ENCODE peak calls at places on chromosomes 1 and 21, in seven cellular contexts. J is NCI-H1694 treated with DMSO at 0.1 percent for 48 hours; S is NCI-H2081; F is BJ; E is activated CD4-positive, alpha-beta T cell treated with anti-CD3 and anti-CD28 coated beads for 1 hour; B is CD8-positive, alpha-beta memory T cell; Q is amniotic epithelial cell. C is an unnamed sample.

GRCh38 chr1:192527950-192528349 is 47.6 kb upstream of the RGS1 start:
- DNase-seq in J (no peak), S (no peak), F (no peak), E (no peak), B (no peak), Q (no peak), C (no peak)

GRCh38 chr1:234917495-234918188 is 211.0 kb downstream of the TOMM20 start:
- DNase-seq in J (no peak), S (no peak), F (no peak), E (no peak), B (no peak), Q (no peak), C (no peak)

GRCh38 chr1:205541161-205541886 is 36.9 kb downstream of the CDK18 start:
- DNase-seq in J (no peak), S (no peak), F (no peak), E (no peak), B (no peak), Q (no peak), C (no peak)

GRCh38 chr1:11581455-11581854 is 72.8 kb downstream of the FBXO2 start:
- DNase-seq in J (no peak), S (no peak), F (no peak), E (no peak), B (no peak), Q (no peak), C (no peak)

GRCh38 chr1:62144238-62144831 is 50.3 kb upstream of the L1TD1 start:
- DNase-seq in J (peak; percentile 47), S (peak; percentile 25), F (no peak), E (no peak), B (no peak), Q (peak; percentile 33), C (peak; percentile 24)

GRCh38 chr1:163170975-163171676 is 31.6 kb downstream of the RGS5 start:
- DNase-seq in J (peak; percentile 14), S (peak; percentile 14), F (no peak), E (no peak), B (no peak), Q (peak; percentile 43), C (peak; percentile 16)

GRCh38 chr1:41641483-41641829 is 157.0 kb upstream of the EDN2 start:
- DNase-seq in J (no peak), S (no peak), F (no peak), E (no peak), B (no peak), Q (no peak), C (no peak)

GRCh38 chr1:87805661-87806376 is 477.1 kb downstream of the LMO4 start:
- DNase-seq in J (no peak), S (no peak), F (peak; percentile 81), E (no peak), B (no peak), Q (peak; percentile 66), C (peak; percentile 67)

GRCh38 chr1:88983791-88984552 is 8.5 kb downstream of the KYAT3 start:
- DNase-seq in J (no peak), S (no peak), F (no peak), E (no peak), B (no peak), Q (peak; percentile 65), C (peak; percentile 48)

GRCh38 chr1:159040206-159040605 is 30.5 kb downstream of the IFI16 start:
- DNase-seq in J (no peak), S (no peak), F (peak; percentile 42), E (no peak), B (no peak), Q (peak; percentile 72), C (peak; percentile 37)

GRCh38 chr1:64980745-64981601 is 14.6 kb upstream of the JAK1 start:
- DNase-seq in J (no peak), S (no peak), F (no peak), E (no peak), B (no peak), Q (no peak), C (no peak)

GRCh38 chr1:69673301-69673700 is 105.6 kb downstream of the LRRC7 start:
- DNase-seq in J (no peak), S (peak; percentile 40), F (no peak), E (no peak), B (no peak), Q (no peak), C (no peak)

GRCh38 chr21:43957629-43958362 is 54.3 kb upstream of the TRAPPC10 start:
- DNase-seq in J (no peak), S (no peak), F (no peak), E (no peak), B (no peak), Q (no peak), C (no peak)

GRCh38 chr1:9580942-9581341 is 7.8 kb upstream of the TMEM201 start:
- DNase-seq in J (no peak), S (no peak), F (no peak), E (no peak), B (no peak), Q (no peak), C (no peak)

GRCh38 chr1:3179471-3179870 is 110.5 kb downstream of the PRDM16 start:
- DNase-seq in J (no peak), S (no peak), F (no peak), E (no peak), B (no peak), Q (no peak), C (no peak)

GRCh38 chr1:192445849-192446489 is 129.2 kb downstream of the RGS21 start:
- DNase-seq in J (peak; percentile 43), S (peak; percentile 34), F (no peak), E (no peak), B (peak; percentile 44), Q (peak; percentile 43), C (no peak)

GRCh38 chr1:7646981-7647901 is 123.9 kb upstream of the VAMP3 start:
- DNase-seq in J (peak; percentile 7), S (peak; percentile 65), F (no peak), E (peak; percentile 50), B (peak; percentile 60), Q (peak; percentile 21), C (no peak)

GRCh38 chr1:155052412-155053400 is 1.6 kb downstream of the ADAM15 start:
- DNase-seq in J (no peak), S (no peak), F (no peak), E (no peak), B (no peak), Q (no peak), C (peak; percentile 61)

GRCh38 chr1:202165942-202166843 is 5.8 kb upstream of the PTPN7 start:
- DNase-seq in J (no peak), S (no peak), F (no peak), E (no peak), B (no peak), Q (no peak), C (no peak)

C was measured in NCI-H226.